ENCODE peak calls at places on chromosomes 13 and 19, in nine cellular contexts. Q, S, P, Z, X, L, C, W and U are unnamed samples.

GRCh38 chr19:30691767-30692516 is 319.8 kb downstream of the ZNF536 start:
- DNase-seq in W (no peak), L (no peak), Z (no peak), S (no peak), Q (no peak), P (no peak), X (no peak), C (no peak), U (no peak)

GRCh38 chr19:11978492-11979100 is 13.8 kb downstream of the ZNF763 start:
- DNase-seq in L (no peak), C (no peak), S (no peak), X (no peak), Z (no peak), W (no peak), P (no peak), Q (no peak), U (no peak)

GRCh38 chr19:871446-872265 is 12.2 kb downstream of the CFD start:
- DNase-seq in P (no peak), Q (no peak), W (no peak), L (peak; percentile 84), C (no peak), Z (peak; percentile 23), S (no peak), X (peak; percentile 31), U (no peak)

GRCh38 chr19:38024991-38025716 is 118.1 kb downstream of the SIPA1L3 start:
- DNase-seq in W (no peak), P (no peak), Q (no peak), S (no peak), Z (no peak), X (no peak), C (no peak), L (peak; percentile 84), U (no peak)

GRCh38 chr13:32650705-32651311 is 64.6 kb downstream of the PDS5B start:
- DNase-seq in S (no peak), P (peak; percentile 59), X (peak; percentile 75), Z (peak; percentile 52), L (peak; percentile 78), W (no peak), C (peak; percentile 63), Q (peak; percentile 33), U (peak; percentile 32)

GRCh38 chr19:42412223-42412622 is 15.0 kb downstream of the LIPE start:
- DNase-seq in P (no peak), X (no peak), L (peak; percentile 44), Q (peak; percentile 29), Z (no peak), S (no peak), W (no peak), C (no peak), U (no peak)

GRCh38 chr13:20326276-20326675 is 94.2 kb upstream of the GJB6 start:
- DNase-seq in Q (no peak), X (no peak), L (no peak), C (no peak), Z (no peak), W (no peak), S (no peak), P (no peak), U (no peak)

GRCh38 chr13:98834254-98834960 is 81.9 kb upstream of the SLC15A1 start:
- DNase-seq in X (no peak), Z (no peak), W (no peak), L (no peak), Q (no peak), S (no peak), P (no peak), C (no peak), U (no peak)

GRCh38 chr13:71290963-71291937 is 575.8 kb downstream of the DACH1 start:
- DNase-seq in S (no peak), Q (peak; percentile 15), L (no peak), W (no peak), C (peak; percentile 62), X (peak; percentile 1), Z (peak; percentile 73), P (no peak), U (peak; percentile 40)

GRCh38 chr19:49981603-49982593 is 20.9 kb upstream of the SIGLEC11 start:
- DNase-seq in X (no peak), W (no peak), P (no peak), Z (no peak), C (no peak), S (no peak), Q (no peak), L (no peak), U (no peak)

GRCh38 chr19:24033962-24034342 is 53.0 kb upstream of the ZNF254 start:
- DNase-seq in X (peak; percentile 71), Z (peak; percentile 38), C (peak; percentile 56), L (no peak), W (peak; percentile 30), P (peak; percentile 60), Q (peak; percentile 39), S (peak; percentile 35), U (peak; percentile 58)

GRCh38 chr19:30783212-30783611 is 411.0 kb downstream of the ZNF536 start:
- DNase-seq in C (no peak), P (no peak), L (no peak), Q (no peak), X (no peak), S (no peak), W (no peak), Z (no peak), U (no peak)

GRCh38 chr19:14473915-14474578 is 1.1 kb downstream of the PTGER1 start:
- DNase-seq in L (no peak), W (no peak), X (no peak), P (peak; percentile 59), C (no peak), Z (no peak), S (no peak), Q (no peak), U (no peak)

GRCh38 chr19:18304496-18305312 is 18.2 kb downstream of the LSM4 start:
- DNase-seq in W (peak; percentile 89), Q (peak; percentile 95), Z (peak; percentile 78), P (peak; percentile 80), L (peak; percentile 84), S (peak; percentile 75), C (peak; percentile 84), X (peak; percentile 83), U (peak; percentile 72)

GRCh38 chr19:11659612-11660011 is 62.3 kb downstream of the ZNF627 start:
- DNase-seq in C (no peak), X (peak; percentile 12), Z (no peak), Q (no peak), S (no peak), P (no peak), W (no peak), L (no peak), U (no peak)

GRCh38 chr13:110620596-110620995 is 5.3 kb downstream of the NAXD start:
- DNase-seq in S (no peak), Q (no peak), W (no peak), C (no peak), L (no peak), X (no peak), P (no peak), Z (no peak), U (no peak)

GRCh38 chr13:30334663-30335386 is 27.5 kb upstream of the KATNAL1 start:
- DNase-seq in C (no peak), P (no peak), X (peak; percentile 4), S (no peak), Z (peak; percentile 47), L (peak; percentile 73), Q (no peak), W (no peak), U (no peak)

GRCh38 chr13:23432589-23432988 is 913 bp downstream of the SACS start:
- DNase-seq in Q (no peak), C (no peak), W (no peak), Z (no peak), L (peak; percentile 28), P (no peak), X (peak; percentile 5), S (no peak), U (no peak)

GRCh38 chr19:14413765-14414171 is 5.4 kb downstream of the DDX39A start:
- DNase-seq in L (no peak), Q (no peak), Z (no peak), S (no peak), W (no peak), X (peak; percentile 50), C (no peak), P (no peak), U (no peak)

GRCh38 chr19:16325161-16325527 is 518 bp downstream of the KLF2 start:
- DNase-seq in C (no peak), S (no peak), Q (no peak), X (no peak), W (peak; percentile 59), Z (no peak), P (no peak), L (peak; percentile 81), U (no peak)
- H3K4me3 ChIP-seq in C (no peak overlapping the region), S (peak overlapping the region; percentile 94), Q (peak overlapping the region; percentile 68), X (peak overlapping the region; percentile 96), W (peak overlapping the region; percentile 89), Z (no peak overlapping the region), P (peak overlapping the region; percentile 94), L (no peak overlapping the region), U (no peak overlapping the region)

DNA sequence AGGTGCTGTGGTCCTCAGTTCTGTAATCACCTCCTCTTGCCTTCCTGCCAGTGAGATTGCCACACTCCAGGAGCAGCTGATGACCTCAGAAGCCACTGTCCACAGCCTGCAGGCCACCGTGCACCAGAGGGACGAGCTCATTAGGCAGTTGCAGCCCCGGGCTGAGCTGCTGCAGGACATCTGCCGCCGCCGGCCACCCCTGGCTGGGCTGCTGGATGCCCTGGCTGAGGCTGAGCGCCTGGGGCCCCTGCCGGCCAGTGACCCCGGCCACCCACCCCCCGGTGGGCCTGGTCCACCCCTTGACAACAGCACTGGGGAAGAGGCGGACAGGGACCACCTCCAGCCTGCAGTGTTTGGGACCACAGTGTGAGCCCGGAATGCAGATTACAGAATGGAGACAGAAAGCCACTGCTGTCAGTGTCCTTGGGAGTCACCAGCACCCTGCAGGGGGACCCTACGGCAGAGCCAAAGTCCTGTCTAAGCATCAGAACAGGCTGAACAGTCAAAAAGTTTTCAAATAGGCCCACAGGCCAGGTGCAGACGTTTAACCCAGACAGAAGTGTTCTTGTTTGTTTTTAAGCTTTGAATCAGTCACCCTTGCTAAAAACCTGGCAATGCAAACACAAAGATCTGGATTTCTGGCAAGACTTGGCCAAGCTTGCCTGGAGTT is 4.2 kb downstream of the VMAC start:
- DNase-seq in P (no peak), W (no peak), L (no peak), Q (no peak), C (no peak), X (no peak), S (no peak), Z (no peak), U (no peak)
- H3K27ac ChIP-seq in P (no peak overlapping the region), W (no peak overlapping the region), L (peak overlapping the region; percentile 81), Q (no peak overlapping the region), C (no peak overlapping the region), X (no peak overlapping the region), S (no peak overlapping the region), Z (no peak overlapping the region), U (no peak overlapping the region)

GRCh38 chr19:20367811-20368294 is 197.7 kb downstream of the ZNF737 start:
- DNase-seq in P (peak; percentile 40), L (peak; percentile 84), C (no peak), Z (no peak), Q (no peak), W (no peak), S (no peak), X (no peak), U (no peak)
- H3K4me3 ChIP-seq in P (no peak overlapping the region), L (peak overlapping the region; percentile 84), C (no peak overlapping the region), Z (no peak overlapping the region), Q (no peak overlapping the region), W (no peak overlapping the region), S (no peak overlapping the region), X (no peak overlapping the region), U (no peak overlapping the region)

DNA sequence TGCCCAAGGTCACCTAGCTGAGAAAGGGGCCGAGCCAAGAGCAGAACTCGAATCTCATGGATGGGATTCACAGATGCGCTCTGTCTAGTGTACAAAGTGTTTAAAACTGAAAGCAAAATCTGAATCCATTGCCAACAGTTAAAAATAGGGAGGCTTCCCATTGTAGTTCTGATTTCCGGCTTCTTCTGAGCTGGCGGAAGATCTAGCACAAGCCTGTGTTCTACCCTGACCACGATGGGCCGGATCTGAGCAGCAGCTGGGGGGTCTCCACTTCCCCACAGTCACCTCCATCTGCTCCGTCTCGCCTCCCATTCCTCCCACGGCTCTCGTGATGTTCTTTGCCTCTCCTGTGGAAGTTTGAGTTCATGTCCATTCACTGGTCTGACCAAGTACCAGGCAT is 2.4 kb downstream of the CACNG8 start:
- DNase-seq in W (no peak), C (no peak), S (no peak), L (no peak), Z (no peak), X (no peak), Q (no peak), P (no peak), U (no peak)
- H3K27ac ChIP-seq in W (peak overlapping the region; percentile 40), C (no peak overlapping the region), S (no peak overlapping the region), L (no peak overlapping the region), Z (no peak overlapping the region), X (no peak overlapping the region), Q (no peak overlapping the region), P (no peak overlapping the region), U (no peak overlapping the region)